ENCODE peak calls at places on chromosomes 4 and X, in nine cellular contexts. One of them, this sample, is unnamed.

GRCh38 chr4:146165840-146166239 is 9.7 kb upstream of the LSM6 start:
- DNase-seq in HS-27A: peak
- DNase-seq in stimulated activated naive B cell treated with anti-CD40 and anti-IgM and Interleukin-4, amounts not matched to agents 10 μg/mL and 1 μg/mL and 100 μg/mL, for 72 hours: no peak
- DNase-seq in mucosa of descending colon: no peak
- DNase-seq in iPS-NIHi11: no peak
- DNase-seq in fibroblast of lung: peak
- DNase-seq in EL: peak
- DNase-seq in KG1: no peak
- DNase-seq in posterior cingulate gyrus: no peak
- DNase-seq in this sample: no peak

GRCh38 chrX:43345166-43345565 is 310.9 kb upstream of the MAOA start:
- DNase-seq in HS-27A: no peak
- DNase-seq in stimulated activated naive B cell treated with anti-CD40 and anti-IgM and Interleukin-4, amounts not matched to agents 10 μg/mL and 1 μg/mL and 100 μg/mL, for 72 hours: no peak
- DNase-seq in mucosa of descending colon: no peak
- DNase-seq in iPS-NIHi11: no peak
- DNase-seq in fibroblast of lung: no peak
- DNase-seq in EL: no peak
- DNase-seq in KG1: no peak
- DNase-seq in posterior cingulate gyrus: no peak
- DNase-seq in this sample: no peak

GRCh38 chr4:78439328-78439727 is 112.2 kb upstream of the ANXA3 start:
- DNase-seq in HS-27A: peak
- DNase-seq in stimulated activated naive B cell treated with anti-CD40 and anti-IgM and Interleukin-4, amounts not matched to agents 10 μg/mL and 1 μg/mL and 100 μg/mL, for 72 hours: no peak
- DNase-seq in mucosa of descending colon: no peak
- DNase-seq in iPS-NIHi11: no peak
- DNase-seq in fibroblast of lung: peak
- DNase-seq in EL: peak
- DNase-seq in KG1: no peak
- DNase-seq in posterior cingulate gyrus: no peak
- DNase-seq in this sample: no peak

GRCh38 chr4:55545133-55545532 is 1.6 kb downstream of the CLOCK start:
- DNase-seq in HS-27A: no peak
- DNase-seq in stimulated activated naive B cell treated with anti-CD40 and anti-IgM and Interleukin-4, amounts not matched to agents 10 μg/mL and 1 μg/mL and 100 μg/mL, for 72 hours: no peak
- DNase-seq in mucosa of descending colon: no peak
- DNase-seq in iPS-NIHi11: no peak
- DNase-seq in fibroblast of lung: peak
- DNase-seq in EL: peak
- DNase-seq in KG1: no peak
- DNase-seq in posterior cingulate gyrus: no peak
- DNase-seq in this sample: no peak

GRCh38 chr4:107931775-107932321 is 499 bp downstream of the CYP2U1 start:
- DNase-seq in HS-27A: no peak
- DNase-seq in stimulated activated naive B cell treated with anti-CD40 and anti-IgM and Interleukin-4, amounts not matched to agents 10 μg/mL and 1 μg/mL and 100 μg/mL, for 72 hours: peak
- DNase-seq in mucosa of descending colon: peak
- DNase-seq in iPS-NIHi11: peak
- DNase-seq in fibroblast of lung: peak
- DNase-seq in EL: no peak
- DNase-seq in KG1: no peak
- DNase-seq in posterior cingulate gyrus: peak
- DNase-seq in this sample: peak

GRCh38 chr4:28926156-28926555 is 1794.0 kb upstream of the PCDH7 start:
- DNase-seq in HS-27A: no peak
- DNase-seq in stimulated activated naive B cell treated with anti-CD40 and anti-IgM and Interleukin-4, amounts not matched to agents 10 μg/mL and 1 μg/mL and 100 μg/mL, for 72 hours: no peak
- DNase-seq in mucosa of descending colon: no peak
- DNase-seq in iPS-NIHi11: no peak
- DNase-seq in fibroblast of lung: peak
- DNase-seq in EL: no peak
- DNase-seq in KG1: no peak
- DNase-seq in posterior cingulate gyrus: no peak
- DNase-seq in this sample: no peak

GRCh38 chrX:37854148-37854547 is 6.8 kb upstream of the DYNLT3 start:
- DNase-seq in HS-27A: no peak
- DNase-seq in stimulated activated naive B cell treated with anti-CD40 and anti-IgM and Interleukin-4, amounts not matched to agents 10 μg/mL and 1 μg/mL and 100 μg/mL, for 72 hours: no peak
- DNase-seq in mucosa of descending colon: no peak
- DNase-seq in iPS-NIHi11: no peak
- DNase-seq in fibroblast of lung: no peak
- DNase-seq in EL: no peak
- DNase-seq in KG1: no peak
- DNase-seq in posterior cingulate gyrus: no peak
- DNase-seq in this sample: no peak

GRCh38 chr4:67723949-67724348 is 23.0 kb upstream of the UBA6 start:
- DNase-seq in HS-27A: no peak
- DNase-seq in stimulated activated naive B cell treated with anti-CD40 and anti-IgM and Interleukin-4, amounts not matched to agents 10 μg/mL and 1 μg/mL and 100 μg/mL, for 72 hours: no peak
- DNase-seq in mucosa of descending colon: no peak
- DNase-seq in iPS-NIHi11: peak
- DNase-seq in fibroblast of lung: no peak
- DNase-seq in EL: no peak
- DNase-seq in KG1: no peak
- DNase-seq in posterior cingulate gyrus: no peak
- DNase-seq in this sample: no peak